ENCODE peak calls at places on chromosomes 6 and 20, in four cellular contexts. One of them, this sample, is unnamed.

GRCh38 chr6:3227363-3228045 is at the start of gene TUBB2B:
- DNase-seq in gastrocnemius medialis: no peak
- DNase-seq in lung: no peak
- DNase-seq in heart left ventricle: no peak
- DNase-seq in this sample: no peak

GRCh38 chr6:142478117-142478516 is 176.3 kb downstream of the ADGRG6 start:
- DNase-seq in gastrocnemius medialis: no peak
- DNase-seq in lung: no peak
- DNase-seq in heart left ventricle: no peak
- DNase-seq in this sample: no peak

GRCh38 chr6:134217516-134218140 is 100.3 kb downstream of the SGK1 start:
- DNase-seq in gastrocnemius medialis: no peak
- DNase-seq in lung: no peak
- DNase-seq in heart left ventricle: no peak
- DNase-seq in this sample: no peak

GRCh38 chr20:1818895-1819294 is 76.3 kb upstream of the SIRPA start:
- DNase-seq in gastrocnemius medialis: no peak
- DNase-seq in lung: no peak
- DNase-seq in heart left ventricle: no peak
- DNase-seq in this sample: peak

GRCh38 chr6:149306967-149307366 is 10.5 kb upstream of the TAB2 start:
- DNase-seq in gastrocnemius medialis: no peak
- DNase-seq in lung: no peak
- DNase-seq in heart left ventricle: no peak
- DNase-seq in this sample: no peak

GRCh38 chr6:133707456-133707855 is 181.5 kb upstream of the TCF21 start:
- DNase-seq in gastrocnemius medialis: no peak
- DNase-seq in lung: no peak
- DNase-seq in heart left ventricle: no peak
- DNase-seq in this sample: no peak

GRCh38 chr20:47607208-47607613 is 105.5 kb downstream of the NCOA3 start:
- DNase-seq in gastrocnemius medialis: no peak
- DNase-seq in lung: no peak
- DNase-seq in heart left ventricle: no peak
- DNase-seq in this sample: no peak

GRCh38 chr6:83381949-83382348 is 48.9 kb downstream of the ME1 start:
- DNase-seq in gastrocnemius medialis: no peak
- DNase-seq in lung: no peak
- DNase-seq in heart left ventricle: no peak
- DNase-seq in this sample: no peak

GRCh38 chr6:10149603-10150002 is 265.3 kb downstream of the TFAP2A start:
- DNase-seq in gastrocnemius medialis: no peak
- DNase-seq in lung: no peak
- DNase-seq in heart left ventricle: no peak
- DNase-seq in this sample: no peak

GRCh38 chr6:33850869-33851541 is 47.2 kb upstream of the MLN start:
- DNase-seq in gastrocnemius medialis: no peak
- DNase-seq in lung: no peak
- DNase-seq in heart left ventricle: no peak
- DNase-seq in this sample: no peak

GRCh38 chr20:7693761-7694160 is 246.5 kb downstream of the HAO1 start:
- DNase-seq in gastrocnemius medialis: no peak
- DNase-seq in lung: no peak
- DNase-seq in heart left ventricle: no peak
- DNase-seq in this sample: no peak

GRCh38 chr6:108730556-108731228 is 117.5 kb upstream of the ARMC2 start:
- DNase-seq in gastrocnemius medialis: no peak
- DNase-seq in lung: no peak
- DNase-seq in heart left ventricle: no peak
- DNase-seq in this sample: peak

GRCh38 chr6:74117113-74117512 is 421.1 kb downstream of the CD109 start:
- DNase-seq in gastrocnemius medialis: no peak
- DNase-seq in lung: no peak
- DNase-seq in heart left ventricle: no peak
- DNase-seq in this sample: no peak

GRCh38 chr20:32432277-32432676 is 74.1 kb downstream of the ASXL1 start:
- DNase-seq in gastrocnemius medialis: no peak
- DNase-seq in lung: no peak
- DNase-seq in heart left ventricle: no peak
- DNase-seq in this sample: no peak

GRCh38 chr20:17873410-17874270 is 95.0 kb downstream of the SNX5 start:
- DNase-seq in gastrocnemius medialis: peak
- DNase-seq in lung: peak
- DNase-seq in heart left ventricle: peak
- DNase-seq in this sample: peak

GRCh38 chr6:44008821-44009370 is 118.4 kb downstream of the MRPL14 start:
- DNase-seq in gastrocnemius medialis: no peak
- DNase-seq in lung: no peak
- DNase-seq in heart left ventricle: no peak
- DNase-seq in this sample: no peak

GRCh38 chr6:42400031-42400760 is 51.5 kb downstream of the TRERF1 start:
- DNase-seq in gastrocnemius medialis: no peak
- DNase-seq in lung: no peak
- DNase-seq in heart left ventricle: no peak
- DNase-seq in this sample: no peak

GRCh38 chr6:75600694-75601265 is 900 bp upstream of the SENP6 start:
- DNase-seq in gastrocnemius medialis: no peak
- DNase-seq in lung: no peak
- DNase-seq in heart left ventricle: no peak
- DNase-seq in this sample: no peak

GRCh38 chr6:54354608-54355007 is 46.4 kb downstream of the TINAG start:
- DNase-seq in gastrocnemius medialis: no peak
- DNase-seq in lung: no peak
- DNase-seq in heart left ventricle: no peak
- DNase-seq in this sample: no peak

GRCh38 chr6:90393232-90393884 is 96.7 kb upstream of the BACH2 start:
- DNase-seq in gastrocnemius medialis: peak
- DNase-seq in lung: peak
- DNase-seq in heart left ventricle: peak
- DNase-seq in this sample: peak

GRCh38 chr6:53287336-53288225 is 61.2 kb downstream of the ELOVL5 start:
- DNase-seq in gastrocnemius medialis: peak
- DNase-seq in lung: no peak
- DNase-seq in heart left ventricle: no peak
- DNase-seq in this sample: no peak

GRCh38 chr20:53918949-53919361 is 151.4 kb downstream of the BCAS1 start:
- DNase-seq in gastrocnemius medialis: no peak
- DNase-seq in lung: no peak
- DNase-seq in heart left ventricle: no peak
- DNase-seq in this sample: no peak

GRCh38 chr6:153170511-153170910 is 39.4 kb upstream of the RGS17 start:
- DNase-seq in gastrocnemius medialis: no peak
- DNase-seq in lung: no peak
- DNase-seq in heart left ventricle: no peak
- DNase-seq in this sample: no peak

GRCh38 chr6:143441680-143442359 is 8.7 kb downstream of the ADAT2 start:
- DNase-seq in gastrocnemius medialis: no peak
- DNase-seq in lung: no peak
- DNase-seq in heart left ventricle: no peak
- DNase-seq in this sample: no peak

GRCh38 chr6:164290101-164290500 is 875.6 kb downstream of the QKI start:
- DNase-seq in gastrocnemius medialis: no peak
- DNase-seq in lung: no peak
- DNase-seq in heart left ventricle: no peak
- DNase-seq in this sample: no peak

GRCh38 chr6:3135668-3136297 is 17.3 kb downstream of the BPHL start:
- DNase-seq in gastrocnemius medialis: no peak
- DNase-seq in lung: no peak
- DNase-seq in heart left ventricle: no peak
- DNase-seq in this sample: no peak

GRCh38 chr6:151012321-151013294 is 147.1 kb downstream of the MTHFD1L start:
- DNase-seq in gastrocnemius medialis: no peak
- DNase-seq in lung: no peak
- DNase-seq in heart left ventricle: no peak
- DNase-seq in this sample: no peak

GRCh38 chr20:43849496-43850197 is 65.0 kb upstream of the TOX2 start:
- DNase-seq in gastrocnemius medialis: no peak
- DNase-seq in lung: peak
- DNase-seq in heart left ventricle: no peak
- DNase-seq in this sample: no peak

GRCh38 chr6:21595265-21595950 is 1.9 kb downstream of the SOX4 start:
- DNase-seq in gastrocnemius medialis: no peak
- DNase-seq in lung: peak
- DNase-seq in heart left ventricle: peak
- DNase-seq in this sample: peak

GRCh38 chr20:25540273-25540672 is 45.1 kb downstream of the NINL start:
- DNase-seq in gastrocnemius medialis: no peak
- DNase-seq in lung: no peak
- DNase-seq in heart left ventricle: no peak
- DNase-seq in this sample: no peak

GRCh38 chr6:26482338-26482737 is 17.8 kb upstream of the BTN1A1 start:
- DNase-seq in gastrocnemius medialis: no peak
- DNase-seq in lung: no peak
- DNase-seq in heart left ventricle: no peak
- DNase-seq in this sample: no peak

GRCh38 chr6:32816746-32817204 is at the start of gene HLA-DOB:
- DNase-seq in gastrocnemius medialis: no peak
- DNase-seq in lung: no peak
- DNase-seq in heart left ventricle: no peak
- DNase-seq in this sample: no peak

GRCh38 chr6:32815996-32816395 is 806 bp downstream of the HLA-DOB start:
- DNase-seq in gastrocnemius medialis: no peak
- DNase-seq in lung: no peak
- DNase-seq in heart left ventricle: no peak
- DNase-seq in this sample: no peak

GRCh38 chr6:32814145-32814544 is 2.7 kb downstream of the HLA-DOB start:
- DNase-seq in gastrocnemius medialis: no peak
- DNase-seq in lung: no peak
- DNase-seq in heart left ventricle: no peak
- DNase-seq in this sample: no peak

GRCh38 chr6:32818867-32819266 is 2.1 kb upstream of the HLA-DOB start:
- DNase-seq in gastrocnemius medialis: no peak
- DNase-seq in lung: no peak
- DNase-seq in heart left ventricle: no peak
- DNase-seq in this sample: no peak

DNA sequence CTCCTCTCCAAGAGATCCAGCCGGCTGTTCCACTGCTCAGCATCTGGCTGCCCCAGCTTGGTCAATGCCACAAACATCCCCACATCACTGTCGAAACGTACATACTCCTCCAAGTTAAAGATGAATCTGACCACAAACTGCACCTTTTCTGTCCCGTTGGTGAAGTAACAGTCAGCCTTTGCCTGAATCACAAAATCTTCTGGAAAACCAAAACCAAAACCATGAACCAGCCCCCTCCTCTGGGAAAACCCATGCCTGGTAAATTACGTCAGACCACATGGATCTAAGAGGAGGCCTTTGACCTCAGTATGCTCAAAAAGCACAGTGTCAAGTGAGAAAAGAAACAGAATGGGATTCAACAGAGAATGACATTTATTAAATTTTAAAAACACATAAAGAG is 1.7 kb downstream of the HLA-DOB start:
- DNase-seq in gastrocnemius medialis: no peak
- DNase-seq in lung: no peak
- DNase-seq in heart left ventricle: no peak
- DNase-seq in this sample: no peak
- H3K27ac ChIP-seq in gastrocnemius medialis: no peak
- H3K27ac ChIP-seq in lung: no peak
- H3K27ac ChIP-seq in heart left ventricle: no peak
- H3K27ac ChIP-seq in this sample: no peak

GRCh38 chr20:16729565-16730460 is at the start of gene SNRPB2:
- DNase-seq in gastrocnemius medialis: peak
- DNase-seq in lung: peak
- DNase-seq in heart left ventricle: peak
- DNase-seq in this sample: peak

GRCh38 chr20:16732506-16733152 is 2.8 kb downstream of the SNRPB2 start:
- DNase-seq in gastrocnemius medialis: no peak
- DNase-seq in lung: no peak
- DNase-seq in heart left ventricle: no peak
- DNase-seq in this sample: no peak

DNA sequence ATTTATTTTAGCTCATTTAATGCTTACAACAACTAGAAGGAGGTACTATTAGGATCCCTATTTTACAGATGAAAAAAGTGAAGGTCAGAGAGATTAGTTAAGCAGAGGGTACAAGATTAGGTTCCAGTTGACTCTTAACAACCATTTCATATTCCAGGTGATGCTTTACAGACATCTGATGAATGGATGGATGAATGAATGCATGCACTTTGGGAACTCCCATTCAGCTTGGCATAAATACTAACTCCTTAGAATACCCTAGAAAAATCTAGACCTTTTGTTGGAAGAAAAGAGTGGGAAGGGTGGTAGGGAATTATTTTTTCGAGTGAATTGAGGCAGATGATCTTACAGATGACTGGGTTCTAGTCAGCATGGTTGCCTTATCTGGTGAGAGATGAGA is 746 bp upstream of the SNRPB2 start:
- DNase-seq in gastrocnemius medialis: no peak
- DNase-seq in lung: no peak
- DNase-seq in heart left ventricle: no peak
- DNase-seq in this sample: no peak
- H3K27ac ChIP-seq in gastrocnemius medialis: peak
- H3K27ac ChIP-seq in lung: no peak
- H3K27ac ChIP-seq in heart left ventricle: no peak
- H3K27ac ChIP-seq in this sample: no peak

GRCh38 chr6:6697620-6698019 is 109.1 kb downstream of the LY86 start:
- DNase-seq in gastrocnemius medialis: no peak
- DNase-seq in lung: no peak
- DNase-seq in heart left ventricle: no peak
- DNase-seq in this sample: no peak

GRCh38 chr6:6701864-6702263 is 113.3 kb downstream of the LY86 start:
- DNase-seq in gastrocnemius medialis: no peak
- DNase-seq in lung: no peak
- DNase-seq in heart left ventricle: no peak
- DNase-seq in this sample: no peak

GRCh38 chr6:6699741-6700367 is 111.3 kb downstream of the LY86 start:
- DNase-seq in gastrocnemius medialis: peak
- DNase-seq in lung: peak
- DNase-seq in heart left ventricle: peak
- DNase-seq in this sample: no peak

GRCh38 chr6:6700871-6701270 is 112.4 kb downstream of the LY86 start:
- DNase-seq in gastrocnemius medialis: no peak
- DNase-seq in lung: no peak
- DNase-seq in heart left ventricle: no peak
- DNase-seq in this sample: no peak

DNA sequence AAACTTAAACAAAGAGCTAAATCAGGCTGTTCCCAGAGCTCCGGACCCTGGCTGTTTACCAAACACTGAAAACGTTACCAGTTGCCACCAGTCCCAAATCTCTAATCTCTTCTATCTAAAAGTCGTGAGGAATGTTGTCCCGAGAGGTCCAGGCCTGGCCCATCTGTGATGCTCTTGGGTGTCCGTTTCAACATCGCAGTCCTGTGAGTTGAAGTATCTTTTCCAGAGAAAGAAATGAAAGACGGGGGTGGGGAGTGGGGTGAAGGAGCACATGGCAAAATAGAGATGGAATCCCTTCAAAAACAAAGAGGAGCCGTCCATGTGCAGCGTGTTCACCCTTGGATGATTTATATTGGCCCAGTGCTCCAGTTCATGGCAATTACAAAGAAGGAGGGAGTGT is 111.9 kb downstream of the LY86 start:
- DNase-seq in gastrocnemius medialis: no peak
- DNase-seq in lung: no peak
- DNase-seq in heart left ventricle: no peak
- DNase-seq in this sample: no peak
- H3K27ac ChIP-seq in gastrocnemius medialis: no peak
- H3K27ac ChIP-seq in lung: peak
- H3K27ac ChIP-seq in heart left ventricle: peak
- H3K27ac ChIP-seq in this sample: no peak

GRCh38 chr6:35453236-35453635 is 1.1 kb downstream of the FANCE start:
- DNase-seq in gastrocnemius medialis: no peak
- DNase-seq in lung: no peak
- DNase-seq in heart left ventricle: no peak
- DNase-seq in this sample: no peak
- H3K27ac ChIP-seq in gastrocnemius medialis: peak
- H3K27ac ChIP-seq in lung: no peak
- H3K27ac ChIP-seq in heart left ventricle: no peak
- H3K27ac ChIP-seq in this sample: no peak

This sample was measured in ascending aorta.